ENCODE peak calls at places on chromosomes 1 and 21, in ten cellular contexts. D, R, I, C, J, Y, M, X, P and A are unnamed samples.

GRCh38 chr1:29426701-29427279 is 190.5 kb downstream of the PTPRU start:
- DNase-seq in D (no peak), R (peak; percentile 39), I (no peak), C (peak; percentile 28), J (no peak), Y (no peak), M (no peak), X (no peak), P (no peak), A (no peak)

GRCh38 chr1:113515498-113515897 is 125.2 kb downstream of the MAGI3 start:
- DNase-seq in D (no peak), R (no peak), I (no peak), C (no peak), J (peak; percentile 25), Y (no peak), M (no peak), X (no peak), P (no peak), A (no peak)

GRCh38 chr1:47432071-47433036 is 5.5 kb upstream of the FOXD2 start:
- DNase-seq in D (no peak), R (peak; percentile 88), I (peak; percentile 88), C (peak; percentile 71), J (peak; percentile 86), Y (peak; percentile 68), M (no peak), X (peak; percentile 87), P (peak; percentile 90), A (peak; percentile 72)

GRCh38 chr21:38140192-38140905 is 116.4 kb upstream of the KCNJ15 start:
- DNase-seq in D (no peak), R (peak; percentile 68), I (no peak), C (peak; percentile 60), J (peak; percentile 37), Y (no peak), M (no peak), X (peak; percentile 67), P (no peak), A (peak; percentile 60)

GRCh38 chr1:160251006-160251405 is 11.3 kb downstream of the DCAF8 start:
- DNase-seq in D (no peak), R (no peak), I (no peak), C (no peak), J (no peak), Y (no peak), M (no peak), X (no peak), P (no peak), A (no peak)

GRCh38 chr1:229603387-229604005 is 22.4 kb downstream of the TAF5L start:
- DNase-seq in D (no peak), R (no peak), I (no peak), C (no peak), J (no peak), Y (no peak), M (no peak), X (no peak), P (no peak), A (no peak)

GRCh38 chr1:218348628-218349185 is 3.6 kb downstream of the TGFB2 start:
- DNase-seq in D (no peak), R (no peak), I (no peak), C (no peak), J (no peak), Y (no peak), M (no peak), X (peak; percentile 32), P (no peak), A (no peak)

GRCh38 chr1:32138965-32139364 is 31.1 kb downstream of the KPNA6 start:
- DNase-seq in D (no peak), R (no peak), I (no peak), C (no peak), J (no peak), Y (no peak), M (no peak), X (peak; percentile 41), P (no peak), A (peak; percentile 39)

GRCh38 chr1:210024996-210025395 is 87.0 kb downstream of the SYT14 start:
- DNase-seq in D (no peak), R (no peak), I (no peak), C (no peak), J (no peak), Y (no peak), M (no peak), X (no peak), P (no peak), A (no peak)

GRCh38 chr1:14723401-14723800 is 124.9 kb downstream of the KAZN start:
- DNase-seq in D (no peak), R (no peak), I (no peak), C (no peak), J (no peak), Y (no peak), M (no peak), X (no peak), P (no peak), A (no peak)

GRCh38 chr1:53376041-53376461 is 48.2 kb upstream of the LRP8 start:
- DNase-seq in D (no peak), R (no peak), I (no peak), C (no peak), J (no peak), Y (no peak), M (no peak), X (no peak), P (no peak), A (no peak)

DNA sequence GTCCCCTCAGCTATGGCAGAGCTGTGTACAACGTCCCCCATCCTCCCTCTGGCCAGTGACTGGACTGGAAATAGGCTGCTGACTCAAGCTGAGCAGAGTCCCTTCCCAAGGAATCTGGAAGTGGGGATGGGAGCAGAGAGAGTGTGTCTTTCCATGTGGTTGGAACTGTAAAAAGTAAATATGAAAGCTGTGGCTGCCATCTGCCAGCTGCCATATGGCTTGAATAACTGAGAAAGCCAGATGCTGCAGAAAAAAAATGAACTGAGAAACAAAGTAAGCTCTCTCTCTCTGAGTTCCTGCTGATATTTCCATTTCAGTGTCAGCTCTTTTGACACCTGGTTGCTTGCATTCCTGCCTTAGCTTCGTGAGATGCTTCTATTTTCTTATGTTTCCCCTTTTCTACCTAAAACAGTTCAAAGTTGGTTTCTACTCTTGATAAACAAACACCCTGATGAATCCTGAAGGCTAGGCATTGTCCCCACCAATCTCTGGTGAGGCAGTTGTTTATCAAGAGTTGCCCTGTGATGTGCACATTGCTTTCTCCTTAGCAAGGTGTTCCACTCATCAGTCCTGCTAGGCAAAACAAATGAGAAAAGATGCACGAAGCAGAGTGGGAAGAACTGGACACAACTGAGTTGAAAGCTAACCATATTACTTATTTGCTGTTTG is 16.8 kb upstream of the DR1 start:
- DNase-seq in D (no peak), R (peak; percentile 6), I (no peak), C (no peak), J (no peak), Y (no peak), M (no peak), X (no peak), P (no peak), A (peak; percentile 80)
- TF ChIP-seq CTCF in D (no peak), R (no peak), I (no peak), C (no peak), J (no peak), Y (no peak), M (no peak), X (no peak), P (no peak), A (no peak)

GRCh38 chr1:156465747-156466365 is 34.7 kb downstream of the MEF2D start:
- DNase-seq in D (no peak), R (no peak), I (peak; percentile 31), C (no peak), J (peak; percentile 51), Y (no peak), M (no peak), X (no peak), P (no peak), A (no peak)
- TF ChIP-seq CTCF in D (peak; percentile 22), R (no peak), I (no peak), C (no peak), J (peak; percentile 38), Y (no peak), M (peak; percentile 6), X (peak; percentile 14), P (no peak), A (peak; percentile 15)

GRCh38 chr1:205986291-205986690 is 16.9 kb downstream of the RAB7B start:
- DNase-seq in D (no peak), R (no peak), I (no peak), C (no peak), J (no peak), Y (no peak), M (no peak), X (no peak), P (no peak), A (no peak)
- TF ChIP-seq CTCF in D (peak; percentile 13), R (no peak), I (no peak), C (no peak), J (peak; percentile 8), Y (no peak), M (no peak), X (peak; percentile 6), P (no peak), A (peak; percentile 3)

GRCh38 chr1:61926597-61926996 is 184.3 kb downstream of the PATJ start:
- DNase-seq in D (no peak), R (no peak), I (no peak), C (no peak), J (no peak), Y (no peak), M (no peak), X (no peak), P (no peak), A (no peak)

GRCh38 chr1:61922950-61923480 is 180.7 kb downstream of the PATJ start:
- DNase-seq in D (no peak), R (no peak), I (no peak), C (no peak), J (no peak), Y (no peak), M (no peak), X (no peak), P (no peak), A (no peak)

GRCh38 chr1:61925591-61926298 is 183.5 kb downstream of the PATJ start:
- DNase-seq in D (no peak), R (no peak), I (no peak), C (no peak), J (no peak), Y (no peak), M (no peak), X (no peak), P (no peak), A (no peak)

GRCh38 chr1:61921435-61921834 is 179.2 kb downstream of the PATJ start:
- DNase-seq in D (no peak), R (no peak), I (no peak), C (no peak), J (no peak), Y (no peak), M (no peak), X (no peak), P (no peak), A (no peak)
- TF ChIP-seq CTCF in D (peak; percentile 20), R (no peak), I (no peak), C (peak; percentile 19), J (no peak), Y (no peak), M (peak; percentile 17), X (peak; percentile 9), P (peak; percentile 36), A (peak; percentile 23)

GRCh38 chr1:24253569-24253968 is 65.6 kb upstream of the GRHL3 start:
- DNase-seq in D (no peak), R (no peak), I (no peak), C (no peak), J (no peak), Y (no peak), M (no peak), X (no peak), P (no peak), A (no peak)
- TF ChIP-seq CTCF in D (no peak), R (no peak), I (no peak), C (no peak), J (no peak), Y (no peak), M (no peak), X (no peak), P (no peak), A (no peak)